ENCODE peak calls at places on chromosomes 6 and 20, in five cellular contexts. One of them, this sample, is unnamed.

GRCh38 chr20:17499041-17499440 is 32.1 kb downstream of the BFSP1 start:
- DNase-seq in GDM1: no peak
- DNase-seq in heart right ventricle: no peak
- DNase-seq in HFF-Myc: no peak
- DNase-seq in mesothelial cell of epicardium: no peak
- DNase-seq in this sample: no peak

GRCh38 chr6:73282876-73283275 is 19.9 kb upstream of the KHDC1 start:
- DNase-seq in GDM1: no peak
- DNase-seq in heart right ventricle: no peak
- DNase-seq in mesothelial cell of epicardium: no peak
- DNase-seq in HFF-Myc: no peak
- DNase-seq in this sample: no peak

GRCh38 chr20:48584391-48585249 is 243.2 kb downstream of the PREX1 start:
- DNase-seq in heart right ventricle: no peak
- DNase-seq in mesothelial cell of epicardium: no peak
- DNase-seq in GDM1: no peak
- DNase-seq in HFF-Myc: no peak
- DNase-seq in this sample: no peak

GRCh38 chr20:37284691-37285124 is 4.7 kb upstream of the MANBAL start:
- DNase-seq in GDM1: no peak
- DNase-seq in mesothelial cell of epicardium: no peak
- DNase-seq in heart right ventricle: no peak
- DNase-seq in HFF-Myc: no peak
- DNase-seq in this sample: no peak

GRCh38 chr6:147699637-147700036 is 191.1 kb downstream of the SAMD5 start:
- DNase-seq in HFF-Myc: peak
- DNase-seq in heart right ventricle: no peak
- DNase-seq in mesothelial cell of epicardium: no peak
- DNase-seq in GDM1: no peak
- DNase-seq in this sample: no peak

GRCh38 chr20:33291416-33291815 is 8.4 kb downstream of the BPIFB1 start:
- DNase-seq in HFF-Myc: no peak
- DNase-seq in heart right ventricle: no peak
- DNase-seq in mesothelial cell of epicardium: no peak
- DNase-seq in GDM1: no peak
- DNase-seq in this sample: no peak

GRCh38 chr6:157630463-157631080 is 192.5 kb upstream of the SNX9 start:
- DNase-seq in heart right ventricle: no peak
- DNase-seq in HFF-Myc: no peak
- DNase-seq in GDM1: no peak
- DNase-seq in mesothelial cell of epicardium: no peak
- DNase-seq in this sample: no peak

GRCh38 chr20:48189177-48189576 is 403.9 kb upstream of the SULF2 start:
- DNase-seq in mesothelial cell of epicardium: no peak
- DNase-seq in GDM1: no peak
- DNase-seq in HFF-Myc: no peak
- DNase-seq in heart right ventricle: no peak
- DNase-seq in this sample: no peak

GRCh38 chr6:106069478-106069877 is 16.7 kb upstream of the PRDM1 start:
- DNase-seq in HFF-Myc: peak
- DNase-seq in mesothelial cell of epicardium: peak
- DNase-seq in GDM1: no peak
- DNase-seq in heart right ventricle: no peak
- DNase-seq in this sample: no peak

GRCh38 chr6:159098636-159099106 is 53.9 kb upstream of the TAGAP start:
- DNase-seq in mesothelial cell of epicardium: no peak
- DNase-seq in GDM1: no peak
- DNase-seq in HFF-Myc: no peak
- DNase-seq in heart right ventricle: no peak
- DNase-seq in this sample: no peak

GRCh38 chr6:26284537-26285142 is 80.4 kb upstream of the BTN3A2 start:
- DNase-seq in HFF-Myc: no peak
- DNase-seq in GDM1: no peak
- DNase-seq in heart right ventricle: peak
- DNase-seq in mesothelial cell of epicardium: peak
- DNase-seq in this sample: no peak

GRCh38 chr6:56346958-56347357 is 99.6 kb upstream of the COL21A1 start:
- DNase-seq in GDM1: no peak
- DNase-seq in heart right ventricle: no peak
- DNase-seq in HFF-Myc: no peak
- DNase-seq in mesothelial cell of epicardium: no peak
- DNase-seq in this sample: no peak

GRCh38 chr6:22526753-22527152 is 42.6 kb upstream of the HDGFL1 start:
- DNase-seq in mesothelial cell of epicardium: no peak
- DNase-seq in GDM1: no peak
- DNase-seq in HFF-Myc: no peak
- DNase-seq in heart right ventricle: no peak
- DNase-seq in this sample: no peak

GRCh38 chr20:32793059-32793458 is 26.7 kb upstream of the MAPRE1 start:
- DNase-seq in GDM1: no peak
- DNase-seq in mesothelial cell of epicardium: no peak
- DNase-seq in HFF-Myc: no peak
- DNase-seq in heart right ventricle: no peak
- DNase-seq in this sample: no peak

GRCh38 chr20:61117725-61118124 is 134.3 kb upstream of the CDH4 start:
- DNase-seq in mesothelial cell of epicardium: no peak
- DNase-seq in GDM1: no peak
- DNase-seq in HFF-Myc: no peak
- DNase-seq in heart right ventricle: no peak
- DNase-seq in this sample: no peak

GRCh38 chr20:362271-363254 is 15.7 kb downstream of the NRSN2 start:
- DNase-seq in GDM1: no peak
- DNase-seq in heart right ventricle: peak
- DNase-seq in mesothelial cell of epicardium: peak
- DNase-seq in HFF-Myc: no peak
- DNase-seq in this sample: peak

GRCh38 chr20:41179961-41180360 is 42.6 kb downstream of the PLCG1 start:
- DNase-seq in GDM1: no peak
- DNase-seq in mesothelial cell of epicardium: peak
- DNase-seq in HFF-Myc: no peak
- DNase-seq in heart right ventricle: no peak
- DNase-seq in this sample: no peak

GRCh38 chr6:160972111-160972510 is 19.5 kb upstream of the MAP3K4 start:
- DNase-seq in heart right ventricle: no peak
- DNase-seq in HFF-Myc: peak
- DNase-seq in GDM1: no peak
- DNase-seq in mesothelial cell of epicardium: no peak
- DNase-seq in this sample: no peak

GRCh38 chr20:14189794-14190402 is 147.5 kb downstream of the FLRT3 start:
- DNase-seq in GDM1: no peak
- DNase-seq in heart right ventricle: no peak
- DNase-seq in HFF-Myc: peak
- DNase-seq in mesothelial cell of epicardium: no peak
- DNase-seq in this sample: no peak

GRCh38 chr6:42264146-42264851 is 46.6 kb upstream of the MRPS10 start:
- DNase-seq in heart right ventricle: no peak
- DNase-seq in HFF-Myc: no peak
- DNase-seq in mesothelial cell of epicardium: no peak
- DNase-seq in GDM1: no peak
- DNase-seq in this sample: no peak

GRCh38 chr6:81861281-81861680 is 108.8 kb upstream of the TENT5A start:
- DNase-seq in GDM1: no peak
- DNase-seq in heart right ventricle: no peak
- DNase-seq in HFF-Myc: no peak
- DNase-seq in mesothelial cell of epicardium: no peak
- DNase-seq in this sample: no peak

GRCh38 chr6:90458353-90459224 is 128.3 kb downstream of the MAP3K7 start:
- DNase-seq in mesothelial cell of epicardium: no peak
- DNase-seq in GDM1: no peak
- DNase-seq in HFF-Myc: no peak
- DNase-seq in heart right ventricle: no peak
- DNase-seq in this sample: no peak

GRCh38 chr6:41707565-41708200 is 27.7 kb downstream of the TFEB start:
- DNase-seq in heart right ventricle: peak
- DNase-seq in GDM1: peak
- DNase-seq in HFF-Myc: no peak
- DNase-seq in mesothelial cell of epicardium: no peak
- DNase-seq in this sample: no peak

GRCh38 chr20:48384147-48384818 is 443.5 kb downstream of the PREX1 start:
- DNase-seq in GDM1: no peak
- DNase-seq in heart right ventricle: no peak
- DNase-seq in HFF-Myc: no peak
- DNase-seq in mesothelial cell of epicardium: no peak
- DNase-seq in this sample: no peak

GRCh38 chr20:62429455-62430310 is 2.3 kb upstream of the RBBP8NL start:
- DNase-seq in mesothelial cell of epicardium: no peak
- DNase-seq in heart right ventricle: no peak
- DNase-seq in GDM1: no peak
- DNase-seq in HFF-Myc: no peak
- DNase-seq in this sample: no peak

GRCh38 chr20:48175261-48175660 is 390.0 kb upstream of the SULF2 start:
- DNase-seq in mesothelial cell of epicardium: no peak
- DNase-seq in GDM1: no peak
- DNase-seq in heart right ventricle: no peak
- DNase-seq in HFF-Myc: no peak
- DNase-seq in this sample: no peak

GRCh38 chr6:152697634-152698033 is at the start of gene MYCT1:
- DNase-seq in HFF-Myc: no peak
- DNase-seq in mesothelial cell of epicardium: no peak
- DNase-seq in GDM1: peak
- DNase-seq in heart right ventricle: no peak
- DNase-seq in this sample: no peak

GRCh38 chr20:48832423-48832735 is 4.6 kb upstream of the PREX1 start:
- DNase-seq in GDM1: no peak
- DNase-seq in heart right ventricle: no peak
- DNase-seq in mesothelial cell of epicardium: no peak
- DNase-seq in HFF-Myc: no peak
- DNase-seq in this sample: no peak

This sample was measured in omental fat pad.